ENCODE peak calls at places on chromosomes 11 and 22, in nine cellular contexts. One of them, this sample, is unnamed.

GRCh38 chr11:67466962-67467771 is 1.9 kb downstream of the TMEM134 start:
- DNase-seq in GM10248: no peak
- DNase-seq in omental fat pad: no peak
- DNase-seq in anterior cingulate cortex: no peak
- DNase-seq in HT1080: no peak
- DNase-seq in mesothelial cell of epicardium: no peak
- DNase-seq in EH: no peak
- DNase-seq in astrocyte of the spinal cord: no peak
- DNase-seq in NCI-H774: no peak
- DNase-seq in this sample: no peak

GRCh38 chr22:43182726-43183125 is 4.2 kb downstream of the TTLL12 start:
- DNase-seq in GM10248: no peak
- DNase-seq in omental fat pad: no peak
- DNase-seq in anterior cingulate cortex: no peak
- DNase-seq in HT1080: no peak
- DNase-seq in mesothelial cell of epicardium: no peak
- DNase-seq in EH: no peak
- DNase-seq in astrocyte of the spinal cord: no peak
- DNase-seq in NCI-H774: no peak
- DNase-seq in this sample: no peak

GRCh38 chr22:45446216-45446615 is 32.7 kb downstream of the RIBC2 start:
- DNase-seq in GM10248: no peak
- DNase-seq in omental fat pad: no peak
- DNase-seq in anterior cingulate cortex: no peak
- DNase-seq in HT1080: no peak
- DNase-seq in mesothelial cell of epicardium: no peak
- DNase-seq in EH: peak
- DNase-seq in astrocyte of the spinal cord: no peak
- DNase-seq in NCI-H774: no peak
- DNase-seq in this sample: no peak

GRCh38 chr11:61122761-61123160 is 20.5 kb downstream of the CD5 start:
- DNase-seq in GM10248: no peak
- DNase-seq in omental fat pad: no peak
- DNase-seq in anterior cingulate cortex: no peak
- DNase-seq in HT1080: no peak
- DNase-seq in mesothelial cell of epicardium: no peak
- DNase-seq in EH: no peak
- DNase-seq in astrocyte of the spinal cord: no peak
- DNase-seq in NCI-H774: no peak
- DNase-seq in this sample: no peak

GRCh38 chr11:97905101-97905500 is 1115.6 kb upstream of the CNTN5 start:
- DNase-seq in GM10248: no peak
- DNase-seq in omental fat pad: no peak
- DNase-seq in anterior cingulate cortex: no peak
- DNase-seq in HT1080: no peak
- DNase-seq in mesothelial cell of epicardium: no peak
- DNase-seq in EH: no peak
- DNase-seq in astrocyte of the spinal cord: no peak
- DNase-seq in NCI-H774: no peak
- DNase-seq in this sample: no peak

GRCh38 chr11:124716596-124716995 is 23.1 kb upstream of the NRGN start:
- DNase-seq in GM10248: no peak
- DNase-seq in omental fat pad: no peak
- DNase-seq in anterior cingulate cortex: no peak
- DNase-seq in HT1080: peak
- DNase-seq in mesothelial cell of epicardium: no peak
- DNase-seq in EH: peak
- DNase-seq in astrocyte of the spinal cord: peak
- DNase-seq in NCI-H774: no peak
- DNase-seq in this sample: no peak

GRCh38 chr11:60934790-60935605 is 10.7 kb downstream of the TMEM132A start:
- DNase-seq in GM10248: no peak
- DNase-seq in omental fat pad: no peak
- DNase-seq in anterior cingulate cortex: no peak
- DNase-seq in HT1080: no peak
- DNase-seq in mesothelial cell of epicardium: no peak
- DNase-seq in EH: no peak
- DNase-seq in astrocyte of the spinal cord: no peak
- DNase-seq in NCI-H774: no peak
- DNase-seq in this sample: no peak

GRCh38 chr11:70551323-70552166 is 153.2 kb downstream of the CTTN start:
- DNase-seq in GM10248: no peak
- DNase-seq in omental fat pad: no peak
- DNase-seq in anterior cingulate cortex: no peak
- DNase-seq in HT1080: no peak
- DNase-seq in mesothelial cell of epicardium: no peak
- DNase-seq in EH: no peak
- DNase-seq in astrocyte of the spinal cord: no peak
- DNase-seq in NCI-H774: no peak
- DNase-seq in this sample: no peak

GRCh38 chr11:128424867-128425285 is 162.5 kb downstream of the ETS1 start:
- DNase-seq in GM10248: no peak
- DNase-seq in omental fat pad: no peak
- DNase-seq in anterior cingulate cortex: no peak
- DNase-seq in HT1080: no peak
- DNase-seq in mesothelial cell of epicardium: no peak
- DNase-seq in EH: no peak
- DNase-seq in astrocyte of the spinal cord: peak
- DNase-seq in NCI-H774: no peak
- DNase-seq in this sample: no peak

GRCh38 chr11:61685611-61685955 is 5.4 kb downstream of the DAGLA start:
- DNase-seq in GM10248: no peak
- DNase-seq in omental fat pad: no peak
- DNase-seq in anterior cingulate cortex: no peak
- DNase-seq in HT1080: no peak
- DNase-seq in mesothelial cell of epicardium: no peak
- DNase-seq in EH: no peak
- DNase-seq in astrocyte of the spinal cord: no peak
- DNase-seq in NCI-H774: no peak
- DNase-seq in this sample: peak

GRCh38 chr22:42301742-42302102 is 31.3 kb upstream of the TCF20 start:
- DNase-seq in GM10248: no peak
- DNase-seq in omental fat pad: no peak
- DNase-seq in anterior cingulate cortex: no peak
- DNase-seq in HT1080: no peak
- DNase-seq in mesothelial cell of epicardium: no peak
- DNase-seq in EH: no peak
- DNase-seq in astrocyte of the spinal cord: no peak
- DNase-seq in NCI-H774: no peak
- DNase-seq in this sample: no peak

GRCh38 chr11:93515438-93515837 is 27.8 kb downstream of the SMCO4 start:
- DNase-seq in GM10248: no peak
- DNase-seq in omental fat pad: no peak
- DNase-seq in anterior cingulate cortex: no peak
- DNase-seq in HT1080: no peak
- DNase-seq in mesothelial cell of epicardium: no peak
- DNase-seq in EH: no peak
- DNase-seq in astrocyte of the spinal cord: no peak
- DNase-seq in NCI-H774: no peak
- DNase-seq in this sample: no peak

GRCh38 chr22:18110194-18110943 is at the start of gene TUBA8:
- DNase-seq in GM10248: peak
- DNase-seq in omental fat pad: no peak
- DNase-seq in anterior cingulate cortex: peak
- DNase-seq in HT1080: no peak
- DNase-seq in mesothelial cell of epicardium: peak
- DNase-seq in EH: peak
- DNase-seq in astrocyte of the spinal cord: peak
- DNase-seq in NCI-H774: peak
- DNase-seq in this sample: peak

GRCh38 chr22:19668748-19669147 is 45.6 kb upstream of the SEPTIN5 start:
- DNase-seq in GM10248: peak
- DNase-seq in omental fat pad: no peak
- DNase-seq in anterior cingulate cortex: no peak
- DNase-seq in HT1080: no peak
- DNase-seq in mesothelial cell of epicardium: no peak
- DNase-seq in EH: no peak
- DNase-seq in astrocyte of the spinal cord: no peak
- DNase-seq in NCI-H774: no peak
- DNase-seq in this sample: no peak

GRCh38 chr22:20319745-20320658 is at the start of gene DGCR6L:
- DNase-seq in GM10248: peak
- DNase-seq in omental fat pad: peak
- DNase-seq in anterior cingulate cortex: peak
- DNase-seq in HT1080: peak
- DNase-seq in mesothelial cell of epicardium: peak
- DNase-seq in EH: peak
- DNase-seq in astrocyte of the spinal cord: peak
- DNase-seq in NCI-H774: peak
- DNase-seq in this sample: peak

GRCh38 chr11:113781682-113782081 is 2.1 kb downstream of the CLDN25 start:
- DNase-seq in GM10248: no peak
- DNase-seq in omental fat pad: no peak
- DNase-seq in anterior cingulate cortex: no peak
- DNase-seq in HT1080: no peak
- DNase-seq in mesothelial cell of epicardium: no peak
- DNase-seq in EH: no peak
- DNase-seq in astrocyte of the spinal cord: no peak
- DNase-seq in NCI-H774: no peak
- DNase-seq in this sample: no peak

GRCh38 chr22:50734343-50734771 is 3.6 kb upstream of the ACR start:
- DNase-seq in GM10248: no peak
- DNase-seq in omental fat pad: peak
- DNase-seq in anterior cingulate cortex: no peak
- DNase-seq in HT1080: no peak
- DNase-seq in mesothelial cell of epicardium: no peak
- DNase-seq in EH: no peak
- DNase-seq in astrocyte of the spinal cord: no peak
- DNase-seq in NCI-H774: no peak
- DNase-seq in this sample: no peak

GRCh38 chr11:123151366-123151765 is 43.7 kb downstream of the CLMP start:
- DNase-seq in GM10248: no peak
- DNase-seq in omental fat pad: no peak
- DNase-seq in anterior cingulate cortex: no peak
- DNase-seq in HT1080: no peak
- DNase-seq in mesothelial cell of epicardium: no peak
- DNase-seq in EH: no peak
- DNase-seq in astrocyte of the spinal cord: no peak
- DNase-seq in NCI-H774: no peak
- DNase-seq in this sample: no peak

GRCh38 chr11:111694851-111695250 is 71.3 kb downstream of the PPP2R1B start:
- DNase-seq in GM10248: no peak
- DNase-seq in omental fat pad: no peak
- DNase-seq in anterior cingulate cortex: no peak
- DNase-seq in HT1080: peak
- DNase-seq in mesothelial cell of epicardium: no peak
- DNase-seq in EH: no peak
- DNase-seq in astrocyte of the spinal cord: peak
- DNase-seq in NCI-H774: no peak
- DNase-seq in this sample: no peak

GRCh38 chr11:62190011-62190410 is at the start of gene SCGB1D1:
- DNase-seq in GM10248: no peak
- DNase-seq in omental fat pad: no peak
- DNase-seq in anterior cingulate cortex: no peak
- DNase-seq in HT1080: no peak
- DNase-seq in mesothelial cell of epicardium: no peak
- DNase-seq in EH: no peak
- DNase-seq in astrocyte of the spinal cord: no peak
- DNase-seq in NCI-H774: no peak
- DNase-seq in this sample: no peak

GRCh38 chr11:6755303-6755952 is 16.3 kb downstream of the OR2AG2 start:
- DNase-seq in GM10248: peak
- DNase-seq in omental fat pad: no peak
- DNase-seq in anterior cingulate cortex: peak
- DNase-seq in HT1080: peak
- DNase-seq in mesothelial cell of epicardium: peak
- DNase-seq in EH: peak
- DNase-seq in astrocyte of the spinal cord: peak
- DNase-seq in NCI-H774: no peak
- DNase-seq in this sample: peak

GRCh38 chr22:33894515-33894914 is 25.8 kb downstream of the LARGE1 start:
- DNase-seq in GM10248: no peak
- DNase-seq in omental fat pad: no peak
- DNase-seq in anterior cingulate cortex: no peak
- DNase-seq in HT1080: no peak
- DNase-seq in mesothelial cell of epicardium: no peak
- DNase-seq in EH: no peak
- DNase-seq in astrocyte of the spinal cord: no peak
- DNase-seq in NCI-H774: no peak
- DNase-seq in this sample: no peak

GRCh38 chr22:26986884-26987283 is 329.5 kb downstream of the MIAT start:
- DNase-seq in GM10248: no peak
- DNase-seq in omental fat pad: no peak
- DNase-seq in anterior cingulate cortex: no peak
- DNase-seq in HT1080: no peak
- DNase-seq in mesothelial cell of epicardium: no peak
- DNase-seq in EH: no peak
- DNase-seq in astrocyte of the spinal cord: no peak
- DNase-seq in NCI-H774: no peak
- DNase-seq in this sample: no peak

GRCh38 chr11:123451183-123451907 is 21.3 kb downstream of the GRAMD1B start:
- DNase-seq in GM10248: no peak
- DNase-seq in omental fat pad: no peak
- DNase-seq in anterior cingulate cortex: no peak
- DNase-seq in HT1080: no peak
- DNase-seq in mesothelial cell of epicardium: no peak
- DNase-seq in EH: no peak
- DNase-seq in astrocyte of the spinal cord: no peak
- DNase-seq in NCI-H774: no peak
- DNase-seq in this sample: peak

GRCh38 chr11:94151903-94152677 is 23.4 kb downstream of the PANX1 start:
- DNase-seq in GM10248: no peak
- DNase-seq in omental fat pad: no peak
- DNase-seq in anterior cingulate cortex: no peak
- DNase-seq in HT1080: peak
- DNase-seq in mesothelial cell of epicardium: no peak
- DNase-seq in EH: peak
- DNase-seq in astrocyte of the spinal cord: peak
- DNase-seq in NCI-H774: no peak
- DNase-seq in this sample: peak

GRCh38 chr22:30444632-30445437 is 19.3 kb downstream of the MTFP1 start:
- DNase-seq in GM10248: peak
- DNase-seq in omental fat pad: no peak
- DNase-seq in anterior cingulate cortex: peak
- DNase-seq in HT1080: peak
- DNase-seq in mesothelial cell of epicardium: peak
- DNase-seq in EH: peak
- DNase-seq in astrocyte of the spinal cord: peak
- DNase-seq in NCI-H774: peak
- DNase-seq in this sample: peak

GRCh38 chr11:4071828-4072421 is 22.7 kb upstream of the RRM1 start:
- DNase-seq in GM10248: no peak
- DNase-seq in omental fat pad: no peak
- DNase-seq in anterior cingulate cortex: no peak
- DNase-seq in HT1080: no peak
- DNase-seq in mesothelial cell of epicardium: no peak
- DNase-seq in EH: peak
- DNase-seq in astrocyte of the spinal cord: no peak
- DNase-seq in NCI-H774: no peak
- DNase-seq in this sample: no peak

GRCh38 chr11:60905551-60906113 is 753 bp downstream of the PRPF19 start:
- DNase-seq in GM10248: no peak
- DNase-seq in omental fat pad: no peak
- DNase-seq in anterior cingulate cortex: no peak
- DNase-seq in HT1080: peak
- DNase-seq in mesothelial cell of epicardium: no peak
- DNase-seq in EH: peak
- DNase-seq in astrocyte of the spinal cord: peak
- DNase-seq in NCI-H774: no peak
- DNase-seq in this sample: peak

GRCh38 chr11:1202154-1202775 is 20.6 kb upstream of the MUC5B start:
- DNase-seq in GM10248: no peak
- DNase-seq in omental fat pad: no peak
- DNase-seq in anterior cingulate cortex: no peak
- DNase-seq in HT1080: peak
- DNase-seq in mesothelial cell of epicardium: peak
- DNase-seq in EH: no peak
- DNase-seq in astrocyte of the spinal cord: no peak
- DNase-seq in NCI-H774: no peak
- DNase-seq in this sample: peak

GRCh38 chr22:22380098-22381030 is 128.2 kb downstream of the ZNF280B start:
- DNase-seq in GM10248: peak
- DNase-seq in omental fat pad: no peak
- DNase-seq in anterior cingulate cortex: no peak
- DNase-seq in HT1080: no peak
- DNase-seq in mesothelial cell of epicardium: no peak
- DNase-seq in EH: no peak
- DNase-seq in astrocyte of the spinal cord: no peak
- DNase-seq in NCI-H774: no peak
- DNase-seq in this sample: no peak

GRCh38 chr22:44384563-44384940 is 71.8 kb upstream of the SHISAL1 start:
- DNase-seq in GM10248: no peak
- DNase-seq in omental fat pad: no peak
- DNase-seq in anterior cingulate cortex: no peak
- DNase-seq in HT1080: no peak
- DNase-seq in mesothelial cell of epicardium: no peak
- DNase-seq in EH: no peak
- DNase-seq in astrocyte of the spinal cord: no peak
- DNase-seq in NCI-H774: no peak
- DNase-seq in this sample: no peak